ENCODE peak calls at places on chromosomes 13 and 19, in seven cellular contexts. N is neural progenitor cell, X is hepatocyte, K is GM23338, A is PC-3, E is MM.1S, T is HCT116. Z is an unnamed sample.
A peak's percentile ranks its signal among the peaks of the same experiment; 100 is the strongest.

GRCh38 chr19:35349614-35350521 is 2.2 kb downstream of the FFAR1 start:
- DNase-seq in T (no peak), X (no peak), E (no peak), A (no peak), N (no peak), K (no peak), Z (no peak)

GRCh38 chr19:14434543-14435319 is 1.6 kb downstream of the PKN1 start:
- DNase-seq in X (peak; percentile 86), A (peak; percentile 78), N (no peak), K (no peak), E (no peak), T (no peak), Z (peak; percentile 92)

GRCh38 chr19:50531171-50531612 is 17.5 kb upstream of the ASPDH start:
- DNase-seq in E (no peak), N (no peak), X (no peak), A (peak; percentile 45), T (no peak), K (no peak), Z (no peak)

GRCh38 chr19:10009714-10010224 is 535 bp downstream of the COL5A3 start:
- DNase-seq in E (no peak), A (no peak), K (no peak), T (no peak), X (no peak), N (no peak), Z (no peak)

GRCh38 chr13:109877809-109878208 is 91.4 kb upstream of the IRS2 start:
- DNase-seq in N (no peak), E (no peak), X (no peak), T (no peak), K (no peak), A (no peak), Z (no peak)

GRCh38 chr19:32020538-32020937 is 324.9 kb upstream of the ZNF507 start:
- DNase-seq in A (no peak), X (no peak), E (no peak), N (no peak), T (no peak), K (no peak), Z (no peak)

GRCh38 chr13:49353908-49354307 is 90.0 kb downstream of the CAB39L start:
- DNase-seq in A (no peak), X (no peak), E (no peak), T (no peak), K (no peak), N (no peak), Z (peak; percentile 39)

GRCh38 chr13:26518433-26519084 is 38.9 kb upstream of the WASF3 start:
- DNase-seq in X (no peak), E (no peak), T (no peak), A (no peak), N (peak; percentile 74), K (peak; percentile 69), Z (no peak)

GRCh38 chr19:10069046-10069445 is 17.1 kb upstream of the SHFL start:
- DNase-seq in N (no peak), K (no peak), X (no peak), A (peak; percentile 20), E (no peak), T (no peak), Z (peak; percentile 54)

DNA sequence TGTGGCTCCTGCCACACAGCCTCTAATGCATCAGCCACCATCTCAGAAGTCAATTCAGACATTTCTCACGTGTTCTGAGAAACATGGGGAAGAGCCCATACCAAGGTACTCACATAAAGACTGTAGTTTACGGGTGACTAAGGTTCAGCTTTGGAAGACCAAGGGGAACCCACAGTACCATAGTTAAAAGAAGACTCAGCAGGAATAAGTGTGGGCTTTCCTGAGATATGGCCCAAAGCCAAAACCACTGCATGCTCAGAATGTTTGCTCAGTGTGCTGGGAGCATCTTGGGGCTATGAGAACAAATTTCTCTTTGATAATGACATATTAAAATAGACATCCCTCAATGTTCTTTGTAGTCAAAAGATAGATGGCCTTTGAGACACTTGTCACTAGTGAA is 283.8 kb downstream of the DCT start:
- DNase-seq in X (peak; percentile 20), K (no peak), N (no peak), E (no peak), A (peak; percentile 51), T (no peak), Z (peak; percentile 88)
- TF ChIP-seq EZH2phosphoT487 in X (no peak), K (no peak), N (no peak), E (no peak), A (no peak), T (no peak), Z (no peak)

GRCh38 chr13:102563267-102563666 is 33.5 kb upstream of the TPP2 start:
- DNase-seq in A (no peak), N (no peak), K (no peak), T (no peak), E (peak; percentile 73), X (no peak), Z (no peak)

GRCh38 chr13:102555914-102556553 is 40.8 kb upstream of the TPP2 start:
- DNase-seq in X (peak; percentile 30), A (peak; percentile 56), T (peak; percentile 21), N (peak; percentile 39), K (peak; percentile 74), E (peak; percentile 65), Z (peak; percentile 63)

GRCh38 chr13:102561933-102562332 is 34.9 kb upstream of the TPP2 start:
- DNase-seq in K (no peak), X (no peak), N (no peak), E (no peak), A (no peak), T (no peak), Z (no peak)

GRCh38 chr13:102556806-102557205 is 40.0 kb upstream of the TPP2 start:
- DNase-seq in N (no peak), X (no peak), K (no peak), T (no peak), E (peak; percentile 49), A (no peak), Z (no peak)

DNA sequence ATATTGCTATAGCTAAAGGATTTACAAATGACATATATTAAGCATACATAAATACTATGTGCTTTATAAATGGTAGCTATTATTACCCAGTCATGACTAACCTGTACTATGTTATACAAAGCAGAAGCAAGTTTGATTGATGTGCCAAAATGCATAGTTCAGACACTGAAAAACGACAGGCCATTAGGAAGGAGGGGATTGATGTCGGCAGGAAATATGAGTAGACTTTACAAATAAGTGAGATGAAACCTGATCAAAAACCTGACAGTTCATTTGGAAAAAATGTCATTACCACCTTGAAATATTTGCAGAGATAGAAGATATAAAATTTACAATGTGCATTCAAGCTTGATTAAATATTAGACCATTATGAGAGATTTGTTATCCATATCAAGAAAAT is 38.8 kb upstream of the TPP2 start:
- DNase-seq in N (no peak), T (no peak), K (no peak), X (no peak), A (no peak), E (no peak), Z (no peak)
- TF ChIP-seq EZH2 in N (no peak), T (no peak), K (no peak), X (no peak), A (no peak), E (no peak), Z (no peak)

GRCh38 chr13:107023335-107023734 is 455.4 kb upstream of the ARGLU1 start:
- DNase-seq in X (no peak), T (no peak), K (peak; percentile 35), N (no peak), A (no peak), E (no peak), Z (no peak)

GRCh38 chr13:107020393-107020792 is 452.5 kb upstream of the ARGLU1 start:
- DNase-seq in A (no peak), E (no peak), K (no peak), N (no peak), X (no peak), T (no peak), Z (no peak)

GRCh38 chr13:107031691-107032090 is 463.8 kb upstream of the ARGLU1 start:
- DNase-seq in K (no peak), T (no peak), E (no peak), A (no peak), X (no peak), N (no peak), Z (no peak)

GRCh38 chr13:107028751-107029150 is 460.8 kb upstream of the ARGLU1 start:
- DNase-seq in E (no peak), A (no peak), T (no peak), N (no peak), X (no peak), K (no peak), Z (no peak)

DNA sequence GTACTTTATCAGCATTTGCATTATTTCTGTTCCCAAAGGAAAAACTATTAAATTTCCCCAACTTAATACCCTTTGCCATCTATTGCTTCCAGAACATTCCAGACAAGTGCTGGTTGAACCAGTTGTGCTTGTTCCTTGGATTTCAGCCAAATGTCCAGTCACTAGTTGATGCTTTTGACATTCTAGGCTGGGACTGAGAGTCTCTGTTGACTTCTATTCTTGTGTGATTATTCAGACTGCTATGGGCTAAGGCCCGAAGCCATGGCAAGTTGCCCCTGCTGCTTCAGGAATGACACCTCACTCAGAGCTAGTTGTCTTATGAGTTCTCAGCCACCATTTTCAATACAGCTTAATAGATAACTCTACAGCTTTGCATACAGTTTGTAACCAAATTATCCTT is 458.1 kb upstream of the ARGLU1 start:
- DNase-seq in T (no peak), K (no peak), E (no peak), N (no peak), X (peak; percentile 49), A (peak; percentile 49), Z (no peak)
- TF ChIP-seq EZH2phosphoT487 in T (no peak), K (no peak), E (no peak), N (no peak), X (no peak), A (no peak), Z (no peak)

DNA sequence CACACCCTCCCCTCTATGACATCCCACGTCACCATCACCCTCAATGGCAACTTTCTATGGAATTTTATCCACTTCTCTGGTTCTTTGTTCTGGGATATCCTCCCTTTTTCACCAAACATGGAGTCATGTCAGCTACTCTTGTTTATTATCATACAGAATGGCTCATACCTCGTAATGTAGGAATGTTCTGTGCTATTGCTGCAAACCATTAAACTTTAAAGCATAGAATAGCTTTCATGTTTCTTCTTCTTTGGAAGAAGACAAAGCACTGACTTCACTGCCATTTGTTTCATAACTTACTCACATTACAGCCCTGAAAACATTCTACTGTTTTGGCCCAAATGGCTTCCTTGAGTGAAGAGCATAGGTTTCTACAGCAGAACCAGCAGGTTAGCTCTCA is 163.4 kb downstream of the FOXO1 start:
- DNase-seq in A (no peak), X (no peak), E (no peak), T (no peak), K (no peak), N (no peak), Z (no peak)
- TF ChIP-seq EZH2 in A (no peak), X (no peak), E (no peak), T (no peak), K (no peak), N (no peak), Z (no peak)